ENCODE peak calls at places on chromosome 14, in nine cellular contexts. I is cardiac fibroblast; B is stimulated activated naive CD4-positive, alpha-beta T cell; H is activated CD8-positive, alpha-beta memory T cell treated with anti-CD3 and anti-CD28 coated beads, Interleukin-2, amount 50 U/mL, for 4 hours; S is GM19239; J is activated T-helper 1 cell treated with anti-CD3 and anti-CD28 coated beads, Interleukin-2, amount 50 U/mL, for 16 hours; L is OCI-LY7; M is AG04450; N is T-helper 1 cell. Y is an unnamed sample.

GRCh38 chr14:100147181-100147631 is 12.2 kb downstream of the DEGS2 start:
- DNase-seq in N (peak), H (peak), B (peak), L (peak), J (peak), S (no peak), M (no peak), I (no peak), Y (peak)

GRCh38 chr14:32657081-32657480 is 281.6 kb upstream of the NPAS3 start:
- DNase-seq in N (no peak), B (no peak), H (no peak), I (peak), L (no peak), J (no peak), M (peak), S (no peak), Y (no peak)

GRCh38 chr14:62957562-62957961 is 87.7 kb downstream of the KCNH5 start:
- DNase-seq in S (no peak), J (no peak), B (no peak), L (no peak), I (peak), H (no peak), N (no peak), M (peak), Y (no peak)

GRCh38 chr14:69335421-69335820 is 62.7 kb downstream of the ERH start:
- DNase-seq in N (no peak), L (no peak), S (no peak), B (no peak), I (no peak), H (no peak), J (no peak), M (no peak), Y (no peak)

GRCh38 chr14:32259368-32260013 is 56.4 kb upstream of the RNU6-8 start:
- DNase-seq in H (no peak), M (peak), B (no peak), N (no peak), L (no peak), I (peak), S (no peak), J (no peak), Y (no peak)

GRCh38 chr14:40221428-40221827 is 789.2 kb upstream of the FBXO33 start:
- DNase-seq in L (no peak), B (no peak), S (no peak), J (no peak), N (no peak), M (no peak), H (no peak), I (no peak), Y (no peak)

GRCh38 chr14:69048456-69048855 is 69.4 kb upstream of the ACTN1 start:
- DNase-seq in M (no peak), N (no peak), L (no peak), I (peak), J (no peak), B (peak), H (peak), S (no peak), Y (no peak)

GRCh38 chr14:105028251-105028927 is 7.5 kb upstream of the CDCA4 start:
- DNase-seq in M (no peak), H (no peak), B (no peak), S (no peak), J (no peak), N (no peak), L (no peak), I (no peak), Y (no peak)

GRCh38 chr14:76426161-76426696 is 50.3 kb downstream of the ESRRB start:
- DNase-seq in B (no peak), H (no peak), J (no peak), L (no peak), I (no peak), M (no peak), N (no peak), S (no peak), Y (no peak)

GRCh38 chr14:90699016-90699415 is 117.2 kb downstream of the TTC7B start:
- DNase-seq in I (no peak), M (no peak), J (no peak), S (no peak), H (no peak), B (no peak), N (no peak), L (no peak), Y (peak)

GRCh38 chr14:35343709-35344474 is 51.7 kb downstream of the PSMA6 start:
- DNase-seq in N (no peak), B (no peak), S (no peak), I (no peak), M (no peak), H (no peak), J (no peak), L (no peak), Y (no peak)

GRCh38 chr14:64983439-64984310 is 3.0 kb upstream of the FNTB start:
- DNase-seq in H (peak), M (no peak), L (peak), N (no peak), I (peak), S (no peak), B (peak), J (no peak), Y (no peak)

GRCh38 chr14:83556065-83556464 is 1973.9 kb upstream of the FLRT2 start:
- DNase-seq in S (no peak), N (no peak), L (no peak), B (no peak), M (no peak), H (no peak), J (no peak), I (no peak), Y (no peak)